ENCODE peak calls at places on chromosome 15, in ten cellular contexts. X, K, S, N, W, Q, Z, A, H and B are unnamed samples.

GRCh38 chr15:60471314-60471713 is 7.6 kb downstream of the ICE2 start:
- DNase-seq in X (no peak), K (no peak), S (no peak), N (no peak), W (no peak), Q (peak), Z (no peak), A (no peak), H (no peak), B (no peak)

GRCh38 chr15:68335251-68335650 is 57.7 kb downstream of the FEM1B start:
- DNase-seq in X (peak), K (no peak), S (no peak), N (no peak), W (peak), Q (peak), Z (no peak), A (no peak), H (peak), B (peak)

GRCh38 chr15:90558182-90558581 is 28.5 kb downstream of the CRTC3 start:
- DNase-seq in X (no peak), K (no peak), S (no peak), N (no peak), W (no peak), Q (no peak), Z (no peak), A (peak), H (no peak), B (peak)

GRCh38 chr15:82122754-82123400 is 77.1 kb upstream of the MEX3B start:
- DNase-seq in X (peak), K (peak), S (no peak), N (peak), W (no peak), Q (no peak), Z (no peak), A (peak), H (peak), B (peak)

GRCh38 chr15:45980376-45980775 is 345.5 kb downstream of the SQOR start:
- DNase-seq in X (no peak), K (no peak), S (no peak), N (no peak), W (no peak), Q (no peak), Z (no peak), A (no peak), H (no peak), B (no peak)

GRCh38 chr15:84600331-84600686 is 500 bp upstream of the ZSCAN2 start:
- DNase-seq in X (peak), K (peak), S (peak), N (peak), W (peak), Q (peak), Z (peak), A (peak), H (peak), B (peak)

GRCh38 chr15:69092159-69092558 is 68.3 kb upstream of the GLCE start:
- DNase-seq in X (no peak), K (no peak), S (no peak), N (no peak), W (no peak), Q (no peak), Z (no peak), A (peak), H (no peak), B (no peak)

GRCh38 chr15:90207252-90207651 is 6.1 kb downstream of the SEMA4B start:
- DNase-seq in X (no peak), K (no peak), S (no peak), N (no peak), W (no peak), Q (no peak), Z (no peak), A (no peak), H (peak), B (no peak)

GRCh38 chr15:56432304-56432703 is 32.6 kb downstream of the MNS1 start:
- DNase-seq in X (no peak), K (no peak), S (no peak), N (no peak), W (no peak), Q (no peak), Z (no peak), A (no peak), H (no peak), B (no peak)

GRCh38 chr15:101100593-101101442 is 151.0 kb downstream of the CHSY1 start:
- DNase-seq in X (no peak), K (no peak), S (no peak), N (no peak), W (no peak), Q (no peak), Z (no peak), A (no peak), H (no peak), B (no peak)